ENCODE peak calls at places on chromosomes 1 and 21, in five cellular contexts. B is stimulated activated CD8-positive, alpha-beta memory T cell treated with anti-CD3 and anti-CD28 coated beads, Interleukin-4, amount 100 ng/mL, for 48 hours; I is hypothalamus; P is aorta; Z is T-helper 1 cell. N is an unnamed sample.
A peak's percentile ranks its signal among the peaks of the same experiment; 100 is the strongest.

GRCh38 chr1:65425697-65426096 is 5.2 kb downstream of the LEPR start:
- DNase-seq in B (no peak), Z (no peak), I (no peak), P (no peak), N (peak; percentile 18)

GRCh38 chr21:37462087-37462861 is 95.7 kb downstream of the DYRK1A start:
- DNase-seq in B (no peak), Z (no peak), P (no peak), I (no peak), N (no peak)

GRCh38 chr1:17819129-17819802 is 64.1 kb downstream of the ACTL8 start:
- DNase-seq in P (no peak), I (no peak), B (no peak), Z (no peak), N (no peak)

GRCh38 chr1:30490554-30491053 is 232.8 kb downstream of the MATN1 start:
- DNase-seq in Z (no peak), I (no peak), B (no peak), P (peak; percentile 52), N (no peak)

GRCh38 chr1:40450491-40451237 is 388 bp downstream of the ZFP69B start:
- DNase-seq in P (peak; percentile 79), Z (peak; percentile 48), B (peak; percentile 88), I (no peak), N (no peak)

GRCh38 chr1:231591466-231591865 is 35.1 kb upstream of the DISC1 start:
- DNase-seq in Z (no peak), P (no peak), B (no peak), I (no peak), N (no peak)

GRCh38 chr21:40512590-40512989 is 334.4 kb downstream of the DSCAM start:
- DNase-seq in P (no peak), B (peak; percentile 55), I (no peak), Z (no peak), N (peak; percentile 42)

GRCh38 chr1:236862615-236863211 is 67.6 kb downstream of the MTR start:
- DNase-seq in Z (no peak), P (no peak), B (no peak), I (no peak), N (no peak)

GRCh38 chr1:27992271-27992670 is 32.5 kb downstream of the XKR8 start:
- DNase-seq in B (peak; percentile 51), P (no peak), Z (peak; percentile 23), I (no peak), N (no peak)

GRCh38 chr1:7561331-7561921 is 209.7 kb upstream of the VAMP3 start:
- DNase-seq in P (peak; percentile 64), Z (no peak), B (peak; percentile 57), I (no peak), N (no peak)

GRCh38 chr1:21229246-21230000 is 52.7 kb upstream of the EIF4G3 start:
- DNase-seq in P (no peak), B (no peak), I (no peak), Z (no peak), N (no peak)

GRCh38 chr1:86448670-86449069 is 20.1 kb upstream of the CLCA1 start:
- DNase-seq in P (no peak), Z (no peak), I (no peak), B (no peak), N (no peak)

GRCh38 chr1:145999321-146000024 is 3.1 kb upstream of the TXNIP start:
- DNase-seq in Z (no peak), P (no peak), B (no peak), I (no peak), N (no peak)

GRCh38 chr1:233543338-233544255 is 70.3 kb upstream of the KCNK1 start:
- DNase-seq in P (no peak), I (no peak), Z (no peak), B (no peak), N (no peak)

GRCh38 chr1:58620259-58620658 is 43.2 kb upstream of the TACSTD2 start:
- DNase-seq in Z (no peak), P (no peak), B (no peak), I (no peak), N (peak; percentile 86)

GRCh38 chr1:7941437-7941793 is 776 bp upstream of the TNFRSF9 start:
- DNase-seq in P (no peak), Z (no peak), B (no peak), I (no peak), N (no peak)

GRCh38 chr1:65255088-65256050 is 54.0 kb upstream of the DNAJC6 start:
- DNase-seq in I (no peak), P (no peak), Z (no peak), B (no peak), N (no peak)